ENCODE peak calls at places on chromosomes 4 and X, in four cellular contexts. P is H9, I is trophoblast cell, J is mesenchymal stem cell. F is an unnamed sample.

GRCh38 chr4:138158746-138159297 is 83.3 kb downstream of the SLC7A11 start:
- DNase-seq in P (no peak), I (no peak), J (peak), F (no peak)

GRCh38 chr4:102843273-102843672 is 15.9 kb upstream of the UBE2D3 start:
- DNase-seq in P (no peak), I (no peak), J (no peak), F (no peak)

GRCh38 chr4:35228318-35228717 is 1016.0 kb downstream of the ARAP2 start:
- DNase-seq in P (no peak), I (peak), J (peak), F (no peak)

GRCh38 chr4:140726776-140727500 is 29.2 kb downstream of the TBC1D9 start:
- DNase-seq in P (no peak), I (peak), J (no peak), F (no peak)

GRCh38 chrX:111511477-111511876 is at the start of gene SERTM2:
- DNase-seq in P (peak), I (peak), J (peak), F (no peak)

GRCh38 chr4:106864231-106864630 is 171.9 kb downstream of the DKK2 start:
- DNase-seq in P (no peak), I (no peak), J (peak), F (no peak)

GRCh38 chr4:182770259-182770968 is 146.8 kb downstream of the DCTD start:
- DNase-seq in P (peak), I (no peak), J (no peak), F (peak)

GRCh38 chr4:14752341-14753046 is 249.8 kb upstream of the CPEB2 start:
- DNase-seq in P (no peak), I (no peak), J (no peak), F (no peak)

GRCh38 chrX:69253821-69254220 is 88.6 kb upstream of the PJA1 start:
- DNase-seq in P (no peak), I (no peak), J (no peak), F (no peak)

GRCh38 chrX:54509401-54509800 is 13.4 kb upstream of the FGD1 start:
- DNase-seq in P (no peak), I (no peak), J (peak), F (no peak)

GRCh38 chr4:173929921-173930320 is 353.5 kb downstream of the FBXO8 start:
- DNase-seq in P (no peak), I (no peak), J (no peak), F (no peak)

GRCh38 chrX:39759526-39760224 is 338.1 kb downstream of the BCOR start:
- DNase-seq in P (no peak), I (peak), J (peak), F (no peak)

GRCh38 chrX:23228950-23229448 is 105.7 kb upstream of the PTCHD1 start:
- DNase-seq in P (no peak), I (no peak), J (no peak), F (no peak)

GRCh38 chr4:147090486-147090885 is 144.8 kb upstream of the TTC29 start:
- DNase-seq in P (no peak), I (no peak), J (no peak), F (no peak)

GRCh38 chrX:3803713-3804112 is 90.3 kb upstream of the PRKX start:
- DNase-seq in P (no peak), I (no peak), J (no peak), F (no peak)

GRCh38 chrX:30893206-30893605 is 4.2 kb upstream of the TAB3 start:
- DNase-seq in P (no peak), I (no peak), J (no peak), F (no peak)

GRCh38 chrX:85326234-85327059 is 53.0 kb downstream of the POF1B start:
- DNase-seq in P (peak), I (no peak), J (no peak), F (no peak)

GRCh38 chr4:183906736-183907651 is 1.9 kb downstream of the STOX2 start:
- DNase-seq in P (peak), I (peak), J (peak), F (no peak)

GRCh38 chr4:8939160-8939855 is 67.7 kb upstream of the HMX1 start:
- DNase-seq in P (no peak), I (no peak), J (no peak), F (no peak)

GRCh38 chr4:103400405-103400804 is 202.3 kb upstream of the CENPE start:
- DNase-seq in P (no peak), I (no peak), J (peak), F (no peak)

GRCh38 chrX:23699636-23700194 is 32.4 kb downstream of the PRDX4 start:
- DNase-seq in P (peak), I (peak), J (no peak), F (no peak)

GRCh38 chr4:40183615-40184411 is 13.0 kb upstream of the RHOH start:
- DNase-seq in P (no peak), I (no peak), J (no peak), F (peak)

GRCh38 chrX:148024425-148025148 is 43.5 kb downstream of the FMR1NB start:
- DNase-seq in P (no peak), I (no peak), J (no peak), F (no peak)

GRCh38 chrX:133269168-133269567 is 51.0 kb upstream of the TFDP3 start:
- DNase-seq in P (no peak), I (no peak), J (no peak), F (no peak)

GRCh38 chr4:122914292-122914904 is 8.0 kb downstream of the NUDT6 start:
- DNase-seq in P (no peak), I (peak), J (no peak), F (no peak)

GRCh38 chrX:128458888-128459287 is 406.7 kb upstream of the ACTRT1 start:
- DNase-seq in P (no peak), I (peak), J (no peak), F (no peak)

GRCh38 chr4:149555146-149555545 is 260.5 kb downstream of the IQCM start:
- DNase-seq in P (no peak), I (no peak), J (no peak), F (no peak)

GRCh38 chr4:126004936-126005335 is 690.2 kb downstream of the FAT4 start:
- DNase-seq in P (no peak), I (peak), J (peak), F (no peak)

GRCh38 chrX:96407043-96407442 is 277.6 kb upstream of the DIAPH2 start:
- DNase-seq in P (no peak), I (peak), J (peak), F (no peak)

GRCh38 chr4:7132730-7133582 is 59.4 kb upstream of the SORCS2 start:
- DNase-seq in P (no peak), I (no peak), J (no peak), F (no peak)

GRCh38 chr4:7137346-7138200 is 54.8 kb upstream of the SORCS2 start:
- DNase-seq in P (no peak), I (no peak), J (no peak), F (no peak)

GRCh38 chr4:7135389-7135746 is 57.0 kb upstream of the SORCS2 start:
- DNase-seq in P (no peak), I (no peak), J (no peak), F (no peak)

GRCh38 chr4:7132249-7132648 is 60.1 kb upstream of the SORCS2 start:
- DNase-seq in P (no peak), I (no peak), J (no peak), F (no peak)

GRCh38 chr4:7134737-7135388 is 57.5 kb upstream of the SORCS2 start:
- DNase-seq in P (no peak), I (no peak), J (no peak), F (no peak)
- H2BK12ac ChIP-seq in P (no peak), I (no peak), J (no peak), F (peak)

DNA sequence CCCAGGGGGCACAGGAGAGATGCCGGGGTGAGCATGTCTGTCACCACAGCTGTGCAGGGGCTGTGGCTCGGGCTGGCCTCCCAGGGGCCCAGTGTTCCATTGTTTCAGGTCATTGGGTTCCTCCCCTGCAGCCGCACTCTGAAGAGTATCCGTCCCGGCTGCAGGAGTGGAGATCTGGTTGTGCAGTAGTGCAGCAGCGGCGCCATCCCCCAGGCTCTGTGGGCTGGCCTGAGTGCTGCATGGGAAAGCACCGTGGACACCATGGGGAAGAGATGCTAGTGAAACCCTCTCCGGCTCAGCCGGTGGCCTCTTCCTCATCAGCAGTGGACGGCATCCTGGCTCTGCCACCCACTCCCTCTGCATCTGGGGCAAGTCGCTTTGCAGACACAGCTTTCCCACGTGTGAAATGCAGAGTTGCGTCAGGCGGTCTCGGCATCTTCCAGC is 29.2 kb downstream of the TBC1D14 start:
- DNase-seq in P (no peak), I (no peak), J (no peak), F (no peak)
- H2BK12ac ChIP-seq in P (no peak), I (peak), J (no peak), F (no peak)

DNA sequence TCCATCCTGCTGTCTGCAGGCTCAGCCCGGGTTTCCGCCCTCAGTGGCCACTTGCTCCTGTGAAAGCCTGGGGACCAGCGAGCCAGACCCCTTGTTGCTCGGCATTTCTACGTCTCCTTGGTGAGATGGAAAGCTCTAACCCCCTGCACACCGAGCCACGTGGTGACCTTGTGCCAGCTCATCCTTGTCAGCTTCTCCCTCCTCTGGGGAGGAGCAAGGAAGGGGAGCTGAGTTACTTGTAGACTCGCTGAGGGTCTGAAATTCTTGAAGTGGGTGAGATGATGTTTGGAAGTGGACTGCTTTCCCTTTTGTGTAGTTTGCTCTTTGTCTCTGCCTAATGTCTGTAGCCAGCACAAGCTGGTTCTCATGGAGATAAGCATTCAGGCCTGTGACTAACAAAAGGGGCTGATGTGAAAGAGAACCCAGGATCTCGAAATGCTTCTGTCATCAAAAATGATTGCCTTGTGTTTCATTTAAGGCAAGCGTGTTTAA is 29.3 kb downstream of the RGS12 start:
- DNase-seq in P (no peak), I (no peak), J (peak), F (no peak)
- H2BK12ac ChIP-seq in P (no peak), I (no peak), J (no peak), F (peak)

GRCh38 chrX:130111935-130112221 is 1.6 kb upstream of the ELF4 start:
- DNase-seq in P (no peak), I (no peak), J (no peak), F (no peak)
- H2BK12ac ChIP-seq in P (no peak), I (no peak), J (no peak), F (no peak)

DNA sequence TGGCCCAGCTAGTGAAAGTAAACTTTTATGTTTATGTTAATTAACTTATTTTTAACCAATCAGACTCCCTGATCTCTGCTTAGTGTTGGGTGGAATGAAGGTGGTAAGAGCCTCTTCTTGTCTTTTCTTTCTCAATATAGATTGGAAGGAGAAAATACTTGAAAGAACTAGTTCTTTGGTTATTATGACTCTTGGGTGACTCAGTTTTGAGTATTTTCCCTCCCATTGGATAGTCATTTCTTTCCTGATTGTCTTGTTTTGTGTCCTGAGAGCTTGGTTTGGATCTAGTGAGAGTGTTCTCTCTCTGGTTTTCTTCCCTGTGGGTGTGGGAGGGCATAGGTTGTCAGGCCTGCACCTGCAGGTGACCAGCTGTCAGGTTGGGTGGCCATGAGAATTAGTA is 172.0 kb upstream of the GLRA2 start:
- DNase-seq in P (no peak), I (no peak), J (no peak), F (no peak)
- H2BK12ac ChIP-seq in P (no peak), I (no peak), J (no peak), F (no peak)

DNA sequence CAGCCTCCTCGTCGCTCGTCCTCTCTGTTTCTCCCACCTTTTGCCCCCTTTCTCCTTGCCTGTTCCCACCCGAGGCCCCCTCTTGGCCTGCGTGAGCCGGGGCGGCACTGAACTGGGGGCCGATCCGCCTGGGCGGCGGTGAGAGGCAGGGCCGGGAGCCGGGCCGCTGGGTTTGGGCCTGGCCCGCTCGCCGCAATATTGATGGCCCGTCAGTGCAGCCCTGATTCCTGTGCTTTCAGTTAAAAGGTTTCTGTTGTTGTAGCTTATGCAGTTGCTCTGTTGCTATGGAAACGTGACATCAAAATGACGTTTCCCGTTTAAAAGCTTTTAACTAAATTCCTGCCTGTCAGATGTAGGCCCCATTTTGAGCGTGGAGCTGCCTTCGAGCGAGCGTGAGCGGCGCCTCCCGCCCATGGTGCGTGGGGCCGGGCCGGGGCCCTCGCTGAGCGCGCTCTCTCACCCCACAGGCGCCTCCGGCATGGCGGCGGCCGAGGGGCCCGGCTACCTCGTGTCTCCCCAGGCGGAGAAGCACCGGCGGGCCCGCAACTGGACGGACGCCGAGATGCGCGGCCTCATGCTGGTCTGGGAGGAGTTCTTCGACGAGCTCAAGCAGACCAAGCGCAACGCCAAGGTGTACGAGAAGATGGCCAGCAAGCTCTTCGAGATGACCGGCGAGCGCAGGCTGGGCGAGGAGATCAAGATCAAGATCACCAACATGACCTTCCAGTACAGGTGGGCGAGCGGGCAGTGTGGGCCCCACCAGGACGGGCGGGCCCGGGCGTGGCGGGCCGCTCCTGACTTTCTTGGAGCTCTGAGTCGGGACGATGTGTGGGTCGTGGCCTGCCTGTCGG is at the start of gene MSANTD1:
- DNase-seq in P (no peak), I (peak), J (peak), F (no peak)
- H2BK12ac ChIP-seq in P (no peak), I (no peak), J (no peak), F (no peak)

DNA sequence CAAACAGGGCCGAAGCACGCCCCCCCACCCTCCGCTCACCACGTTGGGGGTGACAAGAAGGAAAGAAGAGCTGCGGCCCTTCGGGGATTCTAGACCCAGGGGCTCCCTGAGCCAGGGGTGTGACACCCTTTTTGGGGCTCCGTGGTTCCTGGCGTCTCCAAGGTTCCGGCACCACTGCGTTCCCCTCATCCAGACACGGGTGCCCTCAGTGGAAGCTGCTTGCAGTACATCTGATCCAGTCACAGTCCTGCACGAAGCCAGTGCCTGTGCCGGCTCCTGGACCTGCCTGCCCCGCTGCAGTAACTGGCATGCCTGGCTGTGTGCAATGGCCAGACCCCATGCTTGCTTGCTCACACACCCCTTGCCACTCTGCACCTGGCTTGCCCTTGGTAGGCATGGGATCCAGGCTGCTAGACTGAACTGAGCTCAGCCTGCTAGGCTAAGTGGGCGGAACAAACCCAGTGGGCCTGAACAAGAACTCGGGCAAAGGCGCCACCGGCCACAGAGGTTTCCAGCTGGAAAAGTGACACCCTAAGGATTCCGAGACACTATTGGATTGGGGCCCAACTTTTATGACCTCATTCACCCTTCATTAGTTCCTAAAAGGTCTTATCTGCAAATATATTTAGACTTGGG is 420.4 kb upstream of the AGA start:
- DNase-seq in P (no peak), I (no peak), J (no peak), F (no peak)
- H2BK12ac ChIP-seq in P (no peak), I (no peak), J (no peak), F (peak)

GRCh38 chrX:426881-427280 is 40.2 kb upstream of the PPP2R3B start:
- DNase-seq in P (no peak), I (peak), J (peak), F (no peak)
- H2BK12ac ChIP-seq in P (no peak), I (peak), J (no peak), F (peak)

F was measured in H1.